ENCODE peak calls at places on chromosomes 12 and 14, in four cellular contexts. Y, S, V and W are unnamed samples.

GRCh38 chr14:100083706-100084105 is 18.5 kb downstream of the EVL start:
- DNase-seq in Y (no peak), S (no peak), V (no peak), W (no peak)

GRCh38 chr12:63978519-63978918 is 134.0 kb downstream of the SRGAP1 start:
- DNase-seq in Y (peak; percentile 4), S (no peak), V (no peak), W (peak; percentile 59)

GRCh38 chr12:53059434-53060063 is 9.7 kb downstream of the TNS2 start:
- DNase-seq in Y (no peak), S (no peak), V (no peak), W (no peak)

GRCh38 chr14:55588259-55588699 is 8.3 kb downstream of the KTN1 start:
- DNase-seq in Y (no peak), S (no peak), V (no peak), W (no peak)

GRCh38 chr12:3655331-3655900 is 97.5 kb downstream of the CRACR2A start:
- DNase-seq in Y (peak; percentile 12), S (no peak), V (peak; percentile 7), W (peak; percentile 19)

GRCh38 chr14:97138801-97139200 is 341.6 kb downstream of the VRK1 start:
- DNase-seq in Y (no peak), S (no peak), V (peak; percentile 6), W (no peak)

GRCh38 chr12:91387461-91388134 is 205.0 kb upstream of the DCN start:
- DNase-seq in Y (no peak), S (no peak), V (no peak), W (no peak)

GRCh38 chr12:48780381-48781025 is 8.4 kb downstream of the ADCY6 start:
- DNase-seq in Y (no peak), S (no peak), V (no peak), W (no peak)

GRCh38 chr12:89690925-89691324 is 17.7 kb downstream of the ATP2B1 start:
- DNase-seq in Y (no peak), S (no peak), V (no peak), W (no peak)

GRCh38 chr12:102095677-102096263 is 24.1 kb downstream of the NUP37 start:
- DNase-seq in Y (peak; percentile 9), S (peak; percentile 4), V (peak; percentile 14), W (peak; percentile 31)

GRCh38 chr14:91374897-91375747 is 42.5 kb downstream of the CCDC88C start:
- DNase-seq in Y (no peak), S (no peak), V (no peak), W (no peak)

GRCh38 chr14:69208665-69209064 is 17.4 kb downstream of the EXD2 start:
- DNase-seq in Y (no peak), S (no peak), V (no peak), W (no peak)

DNA sequence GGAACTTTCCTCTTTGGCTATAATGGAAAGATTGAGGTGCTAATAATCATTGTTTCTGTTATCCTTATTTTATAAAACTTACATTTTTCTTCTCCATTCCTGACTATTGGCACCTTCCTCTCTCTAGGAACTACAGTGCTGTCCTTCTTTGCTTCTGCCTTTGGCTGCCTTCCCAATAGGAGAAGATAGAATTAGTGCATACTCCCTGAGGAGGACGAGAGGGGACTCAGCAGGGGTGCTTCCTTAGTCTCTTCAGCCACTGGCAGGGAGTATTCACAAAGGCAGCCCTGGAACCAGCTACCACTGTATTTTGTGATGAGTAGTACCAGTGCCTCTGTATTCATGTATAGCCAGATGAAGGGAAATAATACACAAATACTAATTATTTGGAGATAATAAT is 208.5 kb downstream of the FOXG1 start:
- DNase-seq in Y (no peak), S (no peak), V (no peak), W (no peak)
- TF ChIP-seq CHD4 in Y (no peak), S (no peak), V (no peak), W (no peak)

DNA sequence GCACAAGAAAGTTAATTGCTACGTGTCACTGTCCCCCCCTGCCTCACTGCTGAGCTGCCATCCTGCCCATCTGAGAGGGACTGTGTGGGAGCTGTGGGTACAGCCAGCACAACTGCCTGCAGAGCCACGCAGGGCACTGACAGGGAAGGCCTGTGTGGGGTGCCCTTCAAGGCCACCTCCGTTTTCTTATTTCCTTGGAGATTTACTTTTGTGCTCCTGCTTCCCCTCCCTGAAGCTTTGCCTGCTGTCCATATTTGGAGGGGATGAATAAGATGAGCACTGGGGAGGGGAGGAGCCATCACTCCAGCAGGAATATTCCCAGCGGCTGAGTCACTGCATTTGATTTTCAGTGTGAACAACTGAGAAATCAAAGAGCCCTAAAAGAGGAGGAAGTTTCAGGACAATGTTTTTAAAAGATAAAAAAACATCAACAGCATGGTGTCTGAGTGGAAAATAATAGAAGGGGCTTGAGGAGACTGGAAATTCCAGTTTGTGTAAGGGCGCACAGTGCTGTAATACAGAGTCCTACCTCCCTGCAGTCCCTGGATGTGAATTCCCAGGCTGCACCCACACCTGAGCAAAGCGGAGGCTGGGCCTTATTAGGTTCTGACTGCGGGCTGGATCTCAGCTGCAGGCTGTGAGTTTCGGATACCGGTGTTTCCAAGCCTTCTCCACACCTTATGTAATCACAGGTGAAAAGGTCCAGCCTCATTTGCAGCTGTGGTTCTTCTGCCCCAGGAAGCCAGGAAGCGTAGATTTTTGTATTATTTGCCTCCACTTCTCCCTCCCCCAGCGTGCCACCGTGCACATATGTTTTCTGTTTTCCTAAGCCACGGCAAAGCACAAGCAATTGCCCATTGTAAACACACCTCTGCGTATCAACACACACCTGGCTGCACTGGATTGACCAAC is 192.6 kb upstream of the BCL2L14 start:
- DNase-seq in Y (no peak), S (no peak), V (no peak), W (peak; percentile 43)
- TF ChIP-seq CHD4 in Y (no peak), S (no peak), V (no peak), W (no peak)

GRCh38 chr12:28759334-28759733 is 389.7 kb upstream of the FAR2 start:
- DNase-seq in Y (peak; percentile 5), S (no peak), V (no peak), W (peak; percentile 65)
- TF ChIP-seq CHD4 in Y (no peak), S (no peak), V (no peak), W (no peak)

GRCh38 chr12:123533672-123534643 is at the start of gene RILPL1:
- DNase-seq in Y (peak; percentile 58), S (no peak), V (peak; percentile 85), W (peak; percentile 79)

GRCh38 chr12:123531091-123531490 is 2.4 kb downstream of the RILPL1 start:
- DNase-seq in Y (no peak), S (no peak), V (no peak), W (no peak)

GRCh38 chr12:123530683-123531082 is 2.8 kb downstream of the RILPL1 start:
- DNase-seq in Y (no peak), S (no peak), V (no peak), W (no peak)

GRCh38 chr12:123532808-123533649 is 490 bp downstream of the RILPL1 start:
- DNase-seq in Y (peak; percentile 27), S (no peak), V (peak; percentile 34), W (peak; percentile 67)

DNA sequence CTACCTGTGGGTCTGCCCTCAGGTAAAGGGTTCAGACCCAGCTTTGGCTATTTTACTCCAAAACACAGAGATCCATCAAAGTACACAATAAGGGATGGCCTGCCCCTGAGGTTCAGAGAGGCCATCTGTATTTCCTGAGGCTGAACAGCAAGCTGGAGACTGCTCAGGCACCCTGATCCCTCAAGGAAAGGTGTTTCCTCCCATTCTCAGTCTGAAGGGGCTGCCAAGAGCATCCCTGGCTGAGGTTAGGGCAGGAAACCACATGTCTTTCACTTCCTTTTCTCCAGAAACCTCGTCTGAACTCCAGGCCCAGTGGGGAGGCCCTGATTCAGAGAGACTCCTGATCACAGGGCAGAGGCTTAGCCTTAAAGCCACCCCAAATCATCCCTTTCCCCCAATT is 1.5 kb downstream of the RILPL1 start:
- DNase-seq in Y (no peak), S (peak; percentile 9), V (no peak), W (no peak)
- TF ChIP-seq CHD4 in Y (no peak), S (no peak), V (no peak), W (no peak)

GRCh38 chr12:116380066-116380465 is 102.6 kb upstream of the MED13L start:
- DNase-seq in Y (no peak), S (no peak), V (no peak), W (no peak)

GRCh38 chr12:116384175-116384574 is 106.7 kb upstream of the MED13L start:
- DNase-seq in Y (no peak), S (no peak), V (no peak), W (no peak)

GRCh38 chr12:116381744-116382455 is 104.4 kb upstream of the MED13L start:
- DNase-seq in Y (no peak), S (no peak), V (no peak), W (peak; percentile 87)

GRCh38 chr12:116382456-116382902 is 105.0 kb upstream of the MED13L start:
- DNase-seq in Y (no peak), S (no peak), V (no peak), W (peak; percentile 72)

GRCh38 chr12:116381240-116381743 is 103.8 kb upstream of the MED13L start:
- DNase-seq in Y (no peak), S (no peak), V (no peak), W (no peak)
- TF ChIP-seq CHD4 in Y (no peak), S (no peak), V (no peak), W (no peak)

GRCh38 chr12:32566663-32567634 is 112.2 kb upstream of the DNM1L start:
- DNase-seq in Y (no peak), S (no peak), V (no peak), W (no peak)

GRCh38 chr12:32569256-32569655 is 109.8 kb upstream of the DNM1L start:
- DNase-seq in Y (no peak), S (no peak), V (no peak), W (no peak)

GRCh38 chr12:32568241-32568640 is 110.9 kb upstream of the DNM1L start:
- DNase-seq in Y (peak; percentile 31), S (no peak), V (no peak), W (peak; percentile 61)
- TF ChIP-seq CHD4 in Y (no peak), S (no peak), V (no peak), W (no peak)